ENCODE peak calls at places on chromosomes 4 and X, in four cellular contexts. One of them, this sample, is unnamed.

GRCh38 chr4:90030953-90031352 is 96.2 kb upstream of the CCSER1 start:
- DNase-seq in NCI-H1694 treated with DMSO at 0.1 percent for 48 hours: peak; percentile 10
- DNase-seq in stomach: no peak
- DNase-seq in neural crest cell: no peak
- DNase-seq in this sample: no peak

GRCh38 chr4:76216521-76216920 is 2.9 kb upstream of the SCARB2 start:
- DNase-seq in NCI-H1694 treated with DMSO at 0.1 percent for 48 hours: no peak
- DNase-seq in stomach: no peak
- DNase-seq in neural crest cell: no peak
- DNase-seq in this sample: no peak

GRCh38 chr4:156710571-156711195 is 260.9 kb downstream of the PDGFC start:
- DNase-seq in NCI-H1694 treated with DMSO at 0.1 percent for 48 hours: no peak
- DNase-seq in stomach: no peak
- DNase-seq in neural crest cell: no peak
- DNase-seq in this sample: no peak

GRCh38 chr4:153916273-153916755 is 127.4 kb upstream of the SFRP2 start:
- DNase-seq in NCI-H1694 treated with DMSO at 0.1 percent for 48 hours: no peak
- DNase-seq in stomach: no peak
- DNase-seq in neural crest cell: no peak
- DNase-seq in this sample: no peak

GRCh38 chr4:11503166-11503565 is 74.5 kb upstream of the HS3ST1 start:
- DNase-seq in NCI-H1694 treated with DMSO at 0.1 percent for 48 hours: peak; percentile 64
- DNase-seq in stomach: peak; percentile 32
- DNase-seq in neural crest cell: peak; percentile 1
- DNase-seq in this sample: no peak

GRCh38 chr4:47717173-47717572 is 120.7 kb downstream of the CORIN start:
- DNase-seq in NCI-H1694 treated with DMSO at 0.1 percent for 48 hours: no peak
- DNase-seq in stomach: no peak
- DNase-seq in neural crest cell: no peak
- DNase-seq in this sample: no peak

GRCh38 chr4:26004290-26004689 is 90.3 kb downstream of the SMIM20 start:
- DNase-seq in NCI-H1694 treated with DMSO at 0.1 percent for 48 hours: no peak
- DNase-seq in stomach: no peak
- DNase-seq in neural crest cell: no peak
- DNase-seq in this sample: no peak

GRCh38 chr4:143642611-143643010 is 57.9 kb downstream of the FREM3 start:
- DNase-seq in NCI-H1694 treated with DMSO at 0.1 percent for 48 hours: no peak
- DNase-seq in stomach: no peak
- DNase-seq in neural crest cell: no peak
- DNase-seq in this sample: no peak

GRCh38 chr4:36241771-36242170 is 2.5 kb downstream of the ARAP2 start:
- DNase-seq in NCI-H1694 treated with DMSO at 0.1 percent for 48 hours: no peak
- DNase-seq in stomach: no peak
- DNase-seq in neural crest cell: no peak
- DNase-seq in this sample: no peak

GRCh38 chrX:11429543-11430085 is 136.4 kb downstream of the AMELX start:
- DNase-seq in NCI-H1694 treated with DMSO at 0.1 percent for 48 hours: no peak
- DNase-seq in stomach: no peak
- DNase-seq in neural crest cell: no peak
- DNase-seq in this sample: no peak

GRCh38 chrX:73214366-73215094 is at the start of gene NAP1L2:
- DNase-seq in NCI-H1694 treated with DMSO at 0.1 percent for 48 hours: no peak
- DNase-seq in stomach: no peak
- DNase-seq in neural crest cell: peak; percentile 25
- DNase-seq in this sample: peak; percentile 32

GRCh38 chr4:4377683-4378082 is 9.2 kb upstream of the NSG1 start:
- DNase-seq in NCI-H1694 treated with DMSO at 0.1 percent for 48 hours: no peak
- DNase-seq in stomach: no peak
- DNase-seq in neural crest cell: no peak
- DNase-seq in this sample: no peak

GRCh38 chr4:128574706-128575105 is 234.8 kb upstream of the JADE1 start:
- DNase-seq in NCI-H1694 treated with DMSO at 0.1 percent for 48 hours: peak; percentile 27
- DNase-seq in stomach: peak; percentile 85
- DNase-seq in neural crest cell: peak; percentile 59
- DNase-seq in this sample: peak; percentile 76

GRCh38 chrX:23902419-23902818 is 5.3 kb downstream of the APOO start:
- DNase-seq in NCI-H1694 treated with DMSO at 0.1 percent for 48 hours: peak; percentile 14
- DNase-seq in stomach: no peak
- DNase-seq in neural crest cell: no peak
- DNase-seq in this sample: no peak

GRCh38 chr4:163179207-163179606 is 12.5 kb upstream of the NAF1 start:
- DNase-seq in NCI-H1694 treated with DMSO at 0.1 percent for 48 hours: no peak
- DNase-seq in stomach: no peak
- DNase-seq in neural crest cell: no peak
- DNase-seq in this sample: no peak

GRCh38 chr4:168741281-168742173 is 244.7 kb downstream of the PALLD start:
- DNase-seq in NCI-H1694 treated with DMSO at 0.1 percent for 48 hours: no peak
- DNase-seq in stomach: no peak
- DNase-seq in neural crest cell: no peak
- DNase-seq in this sample: no peak

GRCh38 chr4:151672996-151673395 is 87.8 kb downstream of the GATB start:
- DNase-seq in NCI-H1694 treated with DMSO at 0.1 percent for 48 hours: no peak
- DNase-seq in stomach: no peak
- DNase-seq in neural crest cell: no peak
- DNase-seq in this sample: no peak

GRCh38 chr4:185799442-185799841 is 12.6 kb downstream of the SORBS2 start:
- DNase-seq in NCI-H1694 treated with DMSO at 0.1 percent for 48 hours: no peak
- DNase-seq in stomach: no peak
- DNase-seq in neural crest cell: no peak
- DNase-seq in this sample: no peak

GRCh38 chrX:31894152-31894551 is 822.3 kb upstream of the FTHL17 start:
- DNase-seq in NCI-H1694 treated with DMSO at 0.1 percent for 48 hours: no peak
- DNase-seq in stomach: no peak
- DNase-seq in neural crest cell: no peak
- DNase-seq in this sample: no peak

GRCh38 chr4:978957-979701 is 5.8 kb upstream of the DGKQ start:
- DNase-seq in NCI-H1694 treated with DMSO at 0.1 percent for 48 hours: no peak
- DNase-seq in stomach: no peak
- DNase-seq in neural crest cell: no peak
- DNase-seq in this sample: no peak

GRCh38 chr4:142519342-142519741 is 326.8 kb downstream of the INPP4B start:
- DNase-seq in NCI-H1694 treated with DMSO at 0.1 percent for 48 hours: no peak
- DNase-seq in stomach: no peak
- DNase-seq in neural crest cell: no peak
- DNase-seq in this sample: no peak

GRCh38 chr4:135371137-135371536 is 1169.5 kb upstream of the PABPC4L start:
- DNase-seq in NCI-H1694 treated with DMSO at 0.1 percent for 48 hours: no peak
- DNase-seq in stomach: no peak
- DNase-seq in neural crest cell: peak; percentile 6
- DNase-seq in this sample: peak; percentile 10

GRCh38 chr4:145195167-145195952 is 15.0 kb upstream of the OTUD4 start:
- DNase-seq in NCI-H1694 treated with DMSO at 0.1 percent for 48 hours: no peak
- DNase-seq in stomach: no peak
- DNase-seq in neural crest cell: no peak
- DNase-seq in this sample: no peak

This sample was measured in endothelial cell.